ENCODE peak calls at places on chromosome 5, in four cellular contexts. L is fibroblast of lung, F is AG04450, Z is left ventricle myocardium inferior. E is an unnamed sample.

GRCh38 chr5:35794688-35795375 is 61.9 kb upstream of the IL7R start:
- DNase-seq in L (no peak), F (no peak), Z (no peak), E (no peak)

GRCh38 chr5:123722451-123722850 is 210.5 kb downstream of the CSNK1G3 start:
- DNase-seq in L (no peak), F (no peak), Z (no peak), E (no peak)

GRCh38 chr5:111075520-111075919 is 4.0 kb downstream of the TSLP start:
- DNase-seq in L (peak; percentile 96), F (peak; percentile 72), Z (no peak), E (no peak)

GRCh38 chr5:66851306-66851705 is 255.1 kb downstream of the MAST4 start:
- DNase-seq in L (peak; percentile 39), F (no peak), Z (no peak), E (no peak)

GRCh38 chr5:89582768-89583339 is 699.9 kb upstream of the MEF2C start:
- DNase-seq in L (peak; percentile 33), F (no peak), Z (no peak), E (no peak)

GRCh38 chr5:156914371-156914737 is 48.7 kb downstream of the TIMD4 start:
- DNase-seq in L (no peak), F (no peak), Z (no peak), E (no peak)

GRCh38 chr5:111551569-111552275 is 39.4 kb upstream of the STARD4 start:
- DNase-seq in L (peak; percentile 49), F (no peak), Z (no peak), E (no peak)

GRCh38 chr5:138336952-138337684 is 948 bp upstream of the FAM53C start:
- DNase-seq in L (peak; percentile 75), F (peak; percentile 42), Z (peak; percentile 80), E (peak; percentile 79)

GRCh38 chr5:34556514-34556782 is 99.7 kb upstream of the RAI14 start:
- DNase-seq in L (no peak), F (no peak), Z (no peak), E (no peak)

GRCh38 chr5:377326-377981 is 55.9 kb downstream of the AHRR start:
- DNase-seq in L (no peak), F (no peak), Z (no peak), E (peak; percentile 23)

GRCh38 chr5:78799254-78800017 is 150.9 kb upstream of the LHFPL2 start:
- DNase-seq in L (peak; percentile 81), F (no peak), Z (no peak), E (no peak)
- TF ChIP-seq CTCF in L (no peak), F (peak; percentile 40), Z (no peak), E (no peak)

DNA sequence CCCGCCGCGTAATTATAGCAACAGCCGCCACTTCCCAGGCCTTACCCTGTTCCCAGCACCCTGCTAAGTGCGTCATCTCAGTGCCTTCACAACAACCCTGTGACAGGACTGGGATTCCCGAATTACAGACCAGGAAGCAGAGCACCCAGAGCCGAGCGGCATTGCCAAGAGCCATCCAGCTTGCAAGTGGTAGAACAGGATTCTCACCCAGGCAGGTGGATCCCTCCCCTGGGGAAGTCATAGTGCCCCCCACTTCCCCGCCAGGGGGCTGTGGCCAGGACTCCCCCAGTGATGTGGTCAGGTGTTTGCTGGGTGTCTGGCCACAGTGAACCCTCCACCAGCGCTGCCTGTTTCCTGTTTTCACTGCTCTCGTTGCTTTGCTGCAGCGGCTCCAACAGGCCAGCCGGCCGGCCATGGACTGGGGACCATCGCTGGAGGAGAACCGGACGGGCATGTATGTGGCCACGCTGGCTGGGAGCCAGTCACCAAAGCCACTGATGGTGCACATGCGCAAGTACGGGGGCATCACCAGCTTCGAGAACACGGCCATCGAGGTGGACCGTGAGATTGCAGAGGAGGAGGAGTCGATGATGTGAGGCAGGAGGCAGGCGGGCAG is 19.3 kb downstream of the SLC6A7 start:
- DNase-seq in L (peak; percentile 85), F (no peak), Z (no peak), E (no peak)
- TF ChIP-seq CTCF in L (no peak), F (no peak), Z (no peak), E (no peak)

GRCh38 chr5:147203208-147203607 is 31.6 kb upstream of the STK32A start:
- DNase-seq in L (no peak), F (no peak), Z (no peak), E (no peak)
- TF ChIP-seq CTCF in L (no peak), F (no peak), Z (no peak), E (no peak)

GRCh38 chr5:73482383-73483193 is 15.7 kb upstream of the BTF3 start:
- DNase-seq in L (peak; percentile 84), F (peak; percentile 47), Z (no peak), E (no peak)
- TF ChIP-seq CTCF in L (no peak), F (no peak), Z (no peak), E (no peak)

GRCh38 chr5:149904293-149904886 is 40.2 kb downstream of the PDE6A start:
- DNase-seq in L (no peak), F (no peak), Z (no peak), E (no peak)
- TF ChIP-seq CTCF in L (no peak), F (no peak), Z (no peak), E (no peak)

DNA sequence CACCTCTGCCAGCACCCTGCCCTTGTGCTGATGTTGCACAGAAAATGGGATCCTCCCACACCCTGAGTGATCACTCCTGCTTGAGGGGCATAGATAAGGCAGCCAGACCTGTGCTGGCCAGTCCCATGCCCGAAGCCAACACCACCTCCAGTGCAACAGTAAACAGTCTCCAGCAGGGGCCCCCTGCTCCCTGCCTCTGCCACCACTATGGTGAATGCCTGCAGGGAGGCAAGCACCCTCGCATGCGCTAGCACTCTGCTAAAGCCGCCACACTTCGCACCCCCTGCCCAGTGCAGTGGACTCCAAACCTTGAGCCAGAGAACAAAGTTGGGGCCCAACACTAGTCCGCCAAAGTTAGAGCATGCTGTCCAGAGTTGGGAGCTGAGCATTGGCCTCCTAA is 118.7 kb downstream of the PJA2 start:
- DNase-seq in L (no peak), F (no peak), Z (no peak), E (no peak)
- TF ChIP-seq CTCF in L (no peak), F (no peak), Z (no peak), E (no peak)

GRCh38 chr5:96725257-96725656 is 63.1 kb downstream of the CAST start:
- DNase-seq in L (no peak), F (no peak), Z (no peak), E (no peak)

GRCh38 chr5:96726802-96727201 is 64.6 kb downstream of the CAST start:
- DNase-seq in L (no peak), F (no peak), Z (no peak), E (no peak)

GRCh38 chr5:96734871-96735325 is 72.7 kb downstream of the CAST start:
- DNase-seq in L (peak; percentile 78), F (no peak), Z (no peak), E (no peak)

GRCh38 chr5:96733771-96734498 is 71.8 kb downstream of the CAST start:
- DNase-seq in L (peak; percentile 33), F (no peak), Z (no peak), E (no peak)

GRCh38 chr5:96729156-96729555 is 67.0 kb downstream of the CAST start:
- DNase-seq in L (no peak), F (no peak), Z (no peak), E (no peak)
- TF ChIP-seq CTCF in L (peak; percentile 1), F (peak; percentile 32), Z (peak; percentile 37), E (peak; percentile 28)